ENCODE peak calls at places on chromosomes 7 and 10, in five cellular contexts. N is foreskin fibroblast; H is cardiac fibroblast; Y is cardiac muscle cell; W is CD8-positive, alpha-beta memory T cell. L is an unnamed sample.

GRCh38 chr10:124539935-124540641 is 78.5 kb downstream of the LHPP start:
- DNase-seq in Y (peak; percentile 78), W (peak; percentile 60), N (peak; percentile 67), H (peak; percentile 56), L (peak; percentile 9)

GRCh38 chr10:6027929-6028328 is 34.2 kb downstream of the IL2RA start:
- DNase-seq in W (no peak), Y (no peak), H (no peak), N (no peak), L (no peak)

GRCh38 chr10:72186633-72187330 is 29.0 kb upstream of the ANAPC16 start:
- DNase-seq in H (peak; percentile 96), N (peak; percentile 57), W (no peak), Y (no peak), L (no peak)

GRCh38 chr7:78780560-78780959 is 672.9 kb downstream of the MAGI2 start:
- DNase-seq in N (no peak), W (no peak), Y (no peak), H (no peak), L (no peak)

GRCh38 chr10:48199580-48200377 is 74.7 kb downstream of the FRMPD2 start:
- DNase-seq in Y (no peak), N (peak; percentile 90), H (peak; percentile 77), W (no peak), L (peak; percentile 33)

GRCh38 chr7:70215491-70215890 is 617.2 kb downstream of the AUTS2 start:
- DNase-seq in N (peak; percentile 21), W (no peak), Y (no peak), H (peak; percentile 4), L (no peak)

GRCh38 chr7:51260516-51260915 is 56.1 kb downstream of the COBL start:
- DNase-seq in N (no peak), H (no peak), Y (no peak), W (no peak), L (no peak)

GRCh38 chr10:24952146-24952700 is at the start of gene PRTFDC1:
- DNase-seq in N (peak; percentile 71), H (peak; percentile 50), W (peak; percentile 43), Y (no peak), L (no peak)

GRCh38 chr7:44163591-44163990 is 22.5 kb upstream of the MYL7 start:
- DNase-seq in Y (no peak), N (peak; percentile 92), W (no peak), H (peak; percentile 83), L (peak; percentile 81)

GRCh38 chr7:121323934-121324333 is 4.9 kb upstream of the WNT16 start:
- DNase-seq in H (no peak), N (no peak), Y (peak; percentile 8), W (no peak), L (no peak)

GRCh38 chr7:139548302-139549028 is 25.0 kb downstream of the CLEC2L start:
- DNase-seq in H (no peak), N (no peak), W (no peak), Y (no peak), L (no peak)

GRCh38 chr7:148704966-148705365 is 6.3 kb downstream of the CUL1 start:
- DNase-seq in W (no peak), Y (no peak), H (no peak), N (no peak), L (no peak)

GRCh38 chr7:148708026-148708685 is 9.5 kb downstream of the CUL1 start:
- DNase-seq in H (no peak), Y (peak; percentile 39), N (no peak), W (no peak), L (no peak)

GRCh38 chr7:148704189-148704588 is 5.5 kb downstream of the CUL1 start:
- DNase-seq in N (no peak), H (no peak), W (no peak), Y (no peak), L (no peak)

GRCh38 chr7:148709019-148709418 is 10.3 kb downstream of the CUL1 start:
- DNase-seq in N (no peak), H (no peak), W (no peak), Y (no peak), L (no peak)

DNA sequence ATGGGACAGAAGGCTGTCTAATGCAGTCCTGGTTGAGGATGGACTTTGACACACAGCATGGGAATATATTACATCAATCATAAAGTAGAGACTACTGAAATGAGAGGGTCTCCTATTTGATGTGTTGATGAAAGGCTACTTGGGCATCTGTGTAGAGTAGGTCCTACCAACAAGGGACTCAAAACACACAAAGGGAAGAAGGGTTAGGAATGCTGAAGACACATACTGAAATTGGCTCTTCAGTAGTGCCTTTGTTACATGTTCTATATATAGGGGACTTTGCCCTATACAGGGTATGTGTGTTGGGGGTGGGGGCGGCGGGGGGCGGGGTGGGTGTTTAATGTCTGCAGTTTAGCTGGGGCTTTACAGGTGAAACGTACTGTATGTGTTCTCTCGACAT is 7.7 kb downstream of the CUL1 start:
- DNase-seq in H (no peak), W (no peak), N (no peak), Y (no peak), L (no peak)
- H3K4me3 ChIP-seq in H (no peak overlapping the region), W (no peak overlapping the region), N (no peak overlapping the region), Y (no peak overlapping the region), L (no peak overlapping the region)

DNA sequence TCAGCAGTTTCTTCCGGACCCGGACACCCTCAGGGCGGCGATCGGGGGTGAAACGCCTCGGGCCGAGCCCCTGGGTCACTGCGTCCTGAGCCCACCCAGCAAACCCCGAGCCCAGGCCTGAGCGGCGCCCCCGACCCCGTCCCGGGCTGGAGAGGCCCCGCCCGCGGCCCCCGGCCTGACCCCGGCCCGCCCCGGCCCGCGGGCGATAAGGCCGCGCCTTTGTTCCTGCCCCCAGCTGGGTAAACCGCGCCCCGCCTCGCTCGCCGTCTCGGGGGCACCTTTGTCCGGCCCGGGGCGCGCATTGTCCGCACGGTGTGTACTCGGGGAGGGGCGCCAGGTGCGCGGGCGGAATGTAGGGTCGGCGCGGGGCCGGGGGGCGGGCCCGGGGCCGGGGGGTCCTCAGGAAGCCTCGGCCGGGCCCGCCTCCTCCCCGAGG is 10.8 kb downstream of the MNX1 start:
- DNase-seq in N (no peak), H (no peak), W (no peak), Y (no peak), L (no peak)
- H3K4me3 ChIP-seq in N (no peak overlapping the region), H (no peak overlapping the region), W (no peak overlapping the region), Y (peak overlapping the region; percentile 36), L (peak overlapping the region; percentile 9)

DNA sequence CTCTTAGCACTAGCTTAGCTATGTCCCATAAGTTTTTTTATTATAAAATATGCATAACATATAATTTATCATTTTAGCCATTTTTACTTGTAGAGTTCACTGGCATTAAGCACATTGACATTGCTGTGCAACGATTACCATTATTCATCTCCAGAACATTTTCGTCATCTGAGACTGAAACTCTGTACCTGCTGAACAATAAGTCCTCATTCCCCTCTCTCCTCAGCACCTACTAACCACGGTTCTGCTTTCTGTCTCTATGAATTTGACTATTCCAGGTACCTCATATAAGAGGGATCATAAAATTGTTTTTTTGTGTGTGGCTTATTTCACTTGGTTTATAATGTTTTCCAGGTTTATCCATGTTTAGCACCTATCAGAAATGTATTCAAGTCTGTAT is 64.1 kb downstream of the SHOC2 start:
- DNase-seq in N (no peak), H (no peak), Y (no peak), W (no peak), L (no peak)
- H3K4me3 ChIP-seq in N (no peak overlapping the region), H (no peak overlapping the region), Y (no peak overlapping the region), W (no peak overlapping the region), L (no peak overlapping the region)

GRCh38 chr10:113854757-113855626 is 531 bp downstream of the NHLRC2 start:
- DNase-seq in N (peak; percentile 57), H (peak; percentile 54), Y (peak; percentile 73), W (peak; percentile 50), L (no peak)

GRCh38 chr10:113854019-113854756 is at the start of the genes DCLRE1A and NHLRC2:
- DNase-seq in Y (peak; percentile 83), H (peak; percentile 87), W (peak; percentile 59), N (peak; percentile 89), L (peak; percentile 50)

GRCh38 chr10:113857210-113857609 is 2.7 kb downstream of the NHLRC2 start:
- DNase-seq in W (no peak), H (no peak), N (no peak), Y (no peak), L (no peak)

GRCh38 chr10:113858541-113858940 is 4.1 kb downstream of the NHLRC2 start:
- DNase-seq in H (peak; percentile 22), W (no peak), N (peak; percentile 41), Y (no peak), L (no peak)

GRCh38 chr10:113856563-113856962 is 2.1 kb downstream of the NHLRC2 start:
- DNase-seq in H (no peak), W (no peak), N (peak; percentile 11), Y (no peak), L (no peak)
- H3K4me3 ChIP-seq in H (no peak overlapping the region), W (no peak overlapping the region), N (peak overlapping the region; percentile 90), Y (peak overlapping the region; percentile 77), L (no peak overlapping the region)

DNA sequence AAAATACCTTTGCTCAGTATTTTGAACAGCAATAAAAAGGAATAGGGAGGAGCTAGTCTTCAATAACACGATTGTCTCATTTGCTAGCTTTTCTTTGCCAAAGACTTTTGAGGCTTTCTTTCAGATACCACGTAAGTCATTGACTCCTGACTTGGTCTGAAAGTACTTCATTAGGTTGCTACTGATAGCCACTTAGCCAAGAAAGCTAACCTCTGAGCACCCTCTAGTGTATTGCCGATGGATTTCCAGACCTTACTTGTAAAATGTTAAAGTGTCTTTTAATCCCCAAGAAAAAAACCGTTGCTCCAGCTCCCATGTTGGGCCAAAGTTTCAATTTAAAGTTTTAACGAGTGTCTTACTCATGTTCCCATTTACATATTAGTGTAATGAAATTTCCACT is 63.4 kb upstream of the STRIP2 start:
- DNase-seq in N (peak; percentile 10), W (no peak), Y (no peak), H (peak; percentile 4), L (no peak)
- H3K4me3 ChIP-seq in N (no peak overlapping the region), W (no peak overlapping the region), Y (no peak overlapping the region), H (no peak overlapping the region), L (no peak overlapping the region)

GRCh38 chr10:96856317-96856716 is 24.2 kb downstream of the LCOR start:
- DNase-seq in Y (no peak), H (no peak), W (no peak), N (no peak), L (no peak)

GRCh38 chr10:96858706-96859050 is 26.6 kb downstream of the LCOR start:
- DNase-seq in Y (no peak), H (no peak), W (no peak), N (no peak), L (no peak)

GRCh38 chr10:96858038-96858705 is 26.1 kb downstream of the LCOR start:
- DNase-seq in Y (no peak), N (no peak), H (no peak), W (no peak), L (no peak)

GRCh38 chr10:96860631-96861277 is 28.7 kb downstream of the LCOR start:
- DNase-seq in Y (no peak), N (no peak), H (no peak), W (no peak), L (no peak)

DNA sequence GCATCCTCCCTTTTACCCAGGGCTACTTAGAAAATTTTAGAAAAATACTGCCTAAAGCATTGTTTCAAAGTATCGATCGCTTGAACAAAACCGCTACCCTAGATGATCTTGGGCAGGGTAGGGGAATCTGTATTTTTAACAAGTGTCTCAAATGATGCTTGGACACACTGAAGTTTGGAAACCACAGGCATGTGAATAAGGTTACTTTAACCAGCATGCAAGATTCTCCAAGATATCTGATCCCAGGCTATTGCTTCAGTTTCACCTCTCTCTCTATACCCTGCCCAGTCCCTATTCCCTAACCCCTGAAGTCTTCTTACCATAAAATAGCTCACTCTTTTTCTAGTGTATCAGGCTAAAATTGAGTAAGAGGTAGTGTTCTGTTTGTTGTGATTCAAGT is 25.5 kb downstream of the LCOR start:
- DNase-seq in W (no peak), H (no peak), Y (no peak), N (no peak), L (peak; percentile 33)
- H3K4me3 ChIP-seq in W (no peak overlapping the region), H (no peak overlapping the region), Y (no peak overlapping the region), N (no peak overlapping the region), L (no peak overlapping the region)

L was measured in astrocyte of the cerebellum.